ENCODE peak calls at places on chromosomes 7 and 10, in six cellular contexts. One of them, this sample, is unnamed.
A peak's percentile ranks its signal among the peaks of the same experiment; 100 is the strongest.

GRCh38 chr10:116198636-116199035 is 74.4 kb downstream of the GFRA1 start:
- DNase-seq in PC-3: no peak
- DNase-seq in HCT116: no peak
- DNase-seq in neural progenitor cell: no peak
- DNase-seq in hepatocyte: no peak
- DNase-seq in GM23248: no peak
- DNase-seq in this sample: no peak

GRCh38 chr7:155942226-155942950 is 130.1 kb upstream of the SHH start:
- DNase-seq in hepatocyte: no peak
- DNase-seq in GM23248: no peak
- DNase-seq in PC-3: no peak
- DNase-seq in HCT116: no peak
- DNase-seq in neural progenitor cell: no peak
- DNase-seq in this sample: no peak

GRCh38 chr10:57482259-57482658 is 785.4 kb downstream of the IPMK start:
- DNase-seq in hepatocyte: no peak
- DNase-seq in HCT116: no peak
- DNase-seq in neural progenitor cell: no peak
- DNase-seq in GM23248: no peak
- DNase-seq in PC-3: no peak
- DNase-seq in this sample: no peak

GRCh38 chr7:93889261-93889660 is 1.3 kb downstream of the TFPI2 start:
- DNase-seq in HCT116: no peak
- DNase-seq in hepatocyte: no peak
- DNase-seq in GM23248: peak; percentile 92
- DNase-seq in neural progenitor cell: no peak
- DNase-seq in PC-3: peak; percentile 87
- DNase-seq in this sample: no peak

GRCh38 chr7:8710124-8710523 is 276.7 kb downstream of the NXPH1 start:
- DNase-seq in hepatocyte: no peak
- DNase-seq in HCT116: no peak
- DNase-seq in neural progenitor cell: no peak
- DNase-seq in PC-3: no peak
- DNase-seq in GM23248: no peak
- DNase-seq in this sample: no peak

GRCh38 chr7:130865408-130866236 is 131.6 kb upstream of the KLF14 start:
- DNase-seq in GM23248: peak; percentile 61
- DNase-seq in PC-3: peak; percentile 55
- DNase-seq in HCT116: no peak
- DNase-seq in neural progenitor cell: peak; percentile 24
- DNase-seq in hepatocyte: peak; percentile 58
- DNase-seq in this sample: peak; percentile 13

GRCh38 chr10:110568055-110568735 is 700 bp downstream of the SMC3 start:
- DNase-seq in GM23248: peak; percentile 65
- DNase-seq in PC-3: peak; percentile 7
- DNase-seq in neural progenitor cell: peak; percentile 80
- DNase-seq in HCT116: no peak
- DNase-seq in hepatocyte: peak; percentile 53
- DNase-seq in this sample: peak; percentile 63

GRCh38 chr7:37369904-37370303 is 78.8 kb downstream of the ELMO1 start:
- DNase-seq in neural progenitor cell: no peak
- DNase-seq in hepatocyte: peak; percentile 70
- DNase-seq in GM23248: no peak
- DNase-seq in HCT116: no peak
- DNase-seq in PC-3: no peak
- DNase-seq in this sample: no peak

GRCh38 chr7:32564542-32564941 is 69.3 kb downstream of the AVL9 start:
- DNase-seq in neural progenitor cell: no peak
- DNase-seq in GM23248: no peak
- DNase-seq in hepatocyte: no peak
- DNase-seq in PC-3: no peak
- DNase-seq in HCT116: no peak
- DNase-seq in this sample: no peak

GRCh38 chr10:78894089-78894840 is 174.5 kb upstream of the ZMIZ1 start:
- DNase-seq in PC-3: no peak
- DNase-seq in GM23248: no peak
- DNase-seq in hepatocyte: no peak
- DNase-seq in neural progenitor cell: no peak
- DNase-seq in HCT116: no peak
- DNase-seq in this sample: no peak

GRCh38 chr10:22606164-22606614 is 108.2 kb downstream of the PIP4K2A start:
- DNase-seq in GM23248: peak; percentile 51
- DNase-seq in neural progenitor cell: no peak
- DNase-seq in HCT116: no peak
- DNase-seq in hepatocyte: no peak
- DNase-seq in PC-3: peak; percentile 62
- DNase-seq in this sample: peak; percentile 86

GRCh38 chr10:75048669-75049098 is 62.8 kb upstream of the SAMD8 start:
- DNase-seq in PC-3: no peak
- DNase-seq in GM23248: peak; percentile 55
- DNase-seq in neural progenitor cell: no peak
- DNase-seq in HCT116: no peak
- DNase-seq in hepatocyte: peak; percentile 47
- DNase-seq in this sample: no peak

GRCh38 chr7:65978891-65979582 is 3.0 kb downstream of the GUSB start:
- DNase-seq in hepatocyte: no peak
- DNase-seq in neural progenitor cell: no peak
- DNase-seq in PC-3: no peak
- DNase-seq in HCT116: no peak
- DNase-seq in GM23248: no peak
- DNase-seq in this sample: no peak

GRCh38 chr7:121519548-121520521 is 123.7 kb upstream of the FAM3C start:
- DNase-seq in GM23248: peak; percentile 68
- DNase-seq in hepatocyte: no peak
- DNase-seq in PC-3: no peak
- DNase-seq in HCT116: no peak
- DNase-seq in neural progenitor cell: no peak
- DNase-seq in this sample: no peak

GRCh38 chr7:102439963-102440795 is 6.8 kb downstream of the ORAI2 start:
- DNase-seq in neural progenitor cell: peak; percentile 63
- DNase-seq in HCT116: peak; percentile 79
- DNase-seq in hepatocyte: peak; percentile 49
- DNase-seq in PC-3: peak; percentile 90
- DNase-seq in GM23248: peak; percentile 78
- DNase-seq in this sample: no peak

GRCh38 chr7:70614237-70614984 is 517.5 kb upstream of the GALNT17 start:
- DNase-seq in HCT116: no peak
- DNase-seq in PC-3: no peak
- DNase-seq in GM23248: peak; percentile 79
- DNase-seq in neural progenitor cell: peak; percentile 81
- DNase-seq in hepatocyte: peak; percentile 36
- DNase-seq in this sample: peak; percentile 22

GRCh38 chr7:135147341-135147898 is 452 bp upstream of the TMEM140 start:
- DNase-seq in neural progenitor cell: no peak
- DNase-seq in PC-3: no peak
- DNase-seq in GM23248: peak; percentile 46
- DNase-seq in hepatocyte: peak; percentile 29
- DNase-seq in HCT116: no peak
- DNase-seq in this sample: no peak

GRCh38 chr7:19538036-19538435 is 170.8 kb downstream of the POLR1F start:
- DNase-seq in neural progenitor cell: peak; percentile 6
- DNase-seq in GM23248: peak; percentile 20
- DNase-seq in HCT116: no peak
- DNase-seq in hepatocyte: no peak
- DNase-seq in PC-3: no peak
- DNase-seq in this sample: no peak

GRCh38 chr10:130686680-130687300 is 550.6 kb downstream of the GLRX3 start:
- DNase-seq in hepatocyte: peak; percentile 57
- DNase-seq in PC-3: peak; percentile 1
- DNase-seq in neural progenitor cell: peak; percentile 83
- DNase-seq in GM23248: peak; percentile 4
- DNase-seq in HCT116: no peak
- DNase-seq in this sample: no peak

GRCh38 chr10:119299531-119299930 is 92.2 kb downstream of the GRK5 start:
- DNase-seq in neural progenitor cell: no peak
- DNase-seq in GM23248: no peak
- DNase-seq in hepatocyte: no peak
- DNase-seq in PC-3: no peak
- DNase-seq in HCT116: no peak
- DNase-seq in this sample: peak; percentile 67

GRCh38 chr10:12846718-12847117 is 154.8 kb downstream of the CCDC3 start:
- DNase-seq in HCT116: no peak
- DNase-seq in GM23248: no peak
- DNase-seq in PC-3: no peak
- DNase-seq in neural progenitor cell: no peak
- DNase-seq in hepatocyte: no peak
- DNase-seq in this sample: no peak

GRCh38 chr10:55449981-55450380 is 649.0 kb upstream of the PCDH15 start:
- DNase-seq in PC-3: peak; percentile 66
- DNase-seq in neural progenitor cell: no peak
- DNase-seq in GM23248: no peak
- DNase-seq in HCT116: no peak
- DNase-seq in hepatocyte: no peak
- DNase-seq in this sample: no peak

GRCh38 chr7:106256137-106256536 is 28.6 kb downstream of the NAMPT start:
- DNase-seq in GM23248: no peak
- DNase-seq in hepatocyte: no peak
- DNase-seq in PC-3: no peak
- DNase-seq in HCT116: no peak
- DNase-seq in neural progenitor cell: no peak
- DNase-seq in this sample: no peak

GRCh38 chr10:92751827-92752226 is 62.1 kb downstream of the HHEX start:
- DNase-seq in neural progenitor cell: no peak
- DNase-seq in GM23248: no peak
- DNase-seq in HCT116: no peak
- DNase-seq in hepatocyte: no peak
- DNase-seq in PC-3: no peak
- DNase-seq in this sample: no peak

GRCh38 chr10:92753865-92754264 is 64.1 kb downstream of the HHEX start:
- DNase-seq in GM23248: no peak
- DNase-seq in neural progenitor cell: no peak
- DNase-seq in hepatocyte: no peak
- DNase-seq in HCT116: no peak
- DNase-seq in PC-3: no peak
- DNase-seq in this sample: no peak

GRCh38 chr10:92751534-92751811 is 61.7 kb downstream of the HHEX start:
- DNase-seq in GM23248: no peak
- DNase-seq in HCT116: no peak
- DNase-seq in neural progenitor cell: no peak
- DNase-seq in hepatocyte: no peak
- DNase-seq in PC-3: no peak
- DNase-seq in this sample: no peak

GRCh38 chr10:92747600-92747999 is 57.8 kb downstream of the HHEX start:
- DNase-seq in PC-3: no peak
- DNase-seq in neural progenitor cell: no peak
- DNase-seq in HCT116: no peak
- DNase-seq in hepatocyte: no peak
- DNase-seq in GM23248: no peak
- DNase-seq in this sample: no peak

GRCh38 chr10:92750788-92751533 is 61.2 kb downstream of the HHEX start:
- DNase-seq in GM23248: peak; percentile 56
- DNase-seq in neural progenitor cell: peak; percentile 16
- DNase-seq in PC-3: peak; percentile 6
- DNase-seq in HCT116: no peak
- DNase-seq in hepatocyte: no peak
- DNase-seq in this sample: no peak
- TF ChIP-seq EZH2phosphoT487 in GM23248: no peak
- TF ChIP-seq EZH2phosphoT487 in neural progenitor cell: no peak
- TF ChIP-seq EZH2phosphoT487 in PC-3: no peak
- TF ChIP-seq EZH2phosphoT487 in HCT116: no peak
- TF ChIP-seq EZH2phosphoT487 in hepatocyte: no peak
- TF ChIP-seq EZH2phosphoT487 in this sample: no peak

GRCh38 chr10:73999703-74000102 is 1.8 kb downstream of the VCL start:
- DNase-seq in PC-3: peak; percentile 76
- DNase-seq in GM23248: peak; percentile 74
- DNase-seq in hepatocyte: peak; percentile 19
- DNase-seq in neural progenitor cell: peak; percentile 10
- DNase-seq in HCT116: no peak
- DNase-seq in this sample: no peak
- H3K4me1 ChIP-seq in PC-3: peaks cover 44% of the 10 kb centered on the region
- H3K4me1 ChIP-seq in GM23248: peaks cover 44% of the 10 kb centered on the region
- H3K4me1 ChIP-seq in hepatocyte: peaks cover 21% of the 10 kb centered on the region
- H3K4me1 ChIP-seq in neural progenitor cell: peaks cover 27% of the 10 kb centered on the region
- H3K4me1 ChIP-seq in HCT116: peaks cover 54% of the 10 kb centered on the region
- H3K4me1 ChIP-seq in this sample: peaks cover 44% of the 10 kb centered on the region

DNA sequence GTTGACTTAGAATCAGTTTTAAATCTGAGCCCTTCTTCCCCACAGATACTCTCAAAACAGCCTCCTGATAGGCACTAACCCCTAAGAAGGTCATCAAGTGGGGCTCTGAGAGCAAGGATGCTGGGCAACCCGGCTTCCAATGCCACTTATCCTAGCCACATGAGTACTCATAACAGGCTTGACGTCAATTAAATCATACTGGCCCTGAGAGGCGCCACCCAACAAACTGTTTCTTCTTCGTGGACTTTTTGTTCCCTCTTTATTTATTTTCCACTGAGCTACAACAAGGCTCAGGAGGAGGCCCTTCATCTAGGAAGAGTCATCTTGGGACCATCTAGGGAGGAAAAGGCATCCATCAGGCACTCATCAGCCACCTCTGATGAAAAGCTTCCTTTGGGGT is 255.9 kb downstream of the KCNMA1 start:
- DNase-seq in GM23248: no peak
- DNase-seq in HCT116: no peak
- DNase-seq in hepatocyte: no peak
- DNase-seq in PC-3: no peak
- DNase-seq in neural progenitor cell: no peak
- DNase-seq in this sample: no peak
- TF ChIP-seq EZH2phosphoT487 in GM23248: no peak
- TF ChIP-seq EZH2phosphoT487 in HCT116: no peak
- TF ChIP-seq EZH2phosphoT487 in hepatocyte: no peak
- TF ChIP-seq EZH2phosphoT487 in PC-3: no peak
- TF ChIP-seq EZH2phosphoT487 in neural progenitor cell: no peak
- TF ChIP-seq EZH2phosphoT487 in this sample: no peak

GRCh38 chr7:138169441-138169851 is 93.2 kb downstream of the AKR1D1 start:
- DNase-seq in HCT116: no peak
- DNase-seq in hepatocyte: no peak
- DNase-seq in PC-3: no peak
- DNase-seq in neural progenitor cell: peak; percentile 88
- DNase-seq in GM23248: no peak
- DNase-seq in this sample: no peak

GRCh38 chr7:138166681-138167080 is 90.4 kb downstream of the AKR1D1 start:
- DNase-seq in neural progenitor cell: no peak
- DNase-seq in GM23248: no peak
- DNase-seq in PC-3: no peak
- DNase-seq in HCT116: no peak
- DNase-seq in hepatocyte: no peak
- DNase-seq in this sample: no peak

GRCh38 chr7:138164804-138165203 is 88.5 kb downstream of the AKR1D1 start:
- DNase-seq in GM23248: no peak
- DNase-seq in hepatocyte: no peak
- DNase-seq in neural progenitor cell: no peak
- DNase-seq in HCT116: no peak
- DNase-seq in PC-3: no peak
- DNase-seq in this sample: no peak

GRCh38 chr7:138167869-138168296 is 91.6 kb downstream of the AKR1D1 start:
- DNase-seq in hepatocyte: no peak
- DNase-seq in neural progenitor cell: no peak
- DNase-seq in HCT116: no peak
- DNase-seq in PC-3: no peak
- DNase-seq in GM23248: no peak
- DNase-seq in this sample: no peak

DNA sequence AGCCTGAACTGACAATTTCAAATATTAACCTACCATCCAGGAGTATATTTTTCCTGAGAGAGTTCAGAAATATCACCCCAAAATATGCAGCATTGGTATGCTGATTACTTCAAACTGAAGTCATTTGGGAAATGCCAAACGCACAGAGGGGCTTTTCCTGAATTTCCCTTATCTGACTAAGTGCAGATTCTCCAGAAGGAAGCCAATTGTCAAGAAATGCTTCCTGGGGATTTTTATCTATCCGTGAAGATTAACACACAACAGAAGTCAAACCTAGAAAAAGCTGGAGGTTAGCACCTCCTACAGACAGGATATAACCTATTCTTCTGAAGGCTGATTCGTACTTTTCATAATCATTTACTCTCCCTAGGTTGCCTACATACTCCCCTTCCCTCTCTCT is 91.0 kb downstream of the AKR1D1 start:
- DNase-seq in HCT116: no peak
- DNase-seq in hepatocyte: no peak
- DNase-seq in PC-3: no peak
- DNase-seq in neural progenitor cell: no peak
- DNase-seq in GM23248: no peak
- DNase-seq in this sample: no peak
- H3K4me1 ChIP-seq in HCT116: no peaks in the 10 kb centered on the region
- H3K4me1 ChIP-seq in hepatocyte: peaks cover 9% of the 10 kb centered on the region
- H3K4me1 ChIP-seq in PC-3: no peaks in the 10 kb centered on the region
- H3K4me1 ChIP-seq in neural progenitor cell: peaks cover 58% of the 10 kb centered on the region
- H3K4me1 ChIP-seq in GM23248: no peaks in the 10 kb centered on the region
- H3K4me1 ChIP-seq in this sample: no peaks in the 10 kb centered on the region